ENCODE peak calls at places on chromosomes 13 and 19, in four cellular contexts. S, O, W and Y are unnamed samples.

GRCh38 chr13:97120976-97121375 is 101.2 kb upstream of the MBNL2 start:
- DNase-seq in S (no peak), O (peak), W (no peak), Y (no peak)

GRCh38 chr19:31361728-31362127 is 12.5 kb upstream of the TSHZ3 start:
- DNase-seq in S (no peak), O (no peak), W (no peak), Y (no peak)

GRCh38 chr19:2051771-2052704 is 994 bp upstream of the MKNK2 start:
- DNase-seq in S (peak), O (no peak), W (no peak), Y (peak)

GRCh38 chr19:1475751-1476437 is 3.1 kb downstream of the C19orf25 start:
- DNase-seq in S (no peak), O (no peak), W (no peak), Y (no peak)

GRCh38 chr13:113926951-113927660 is 46.8 kb downstream of the C13orf46 start:
- DNase-seq in S (no peak), O (no peak), W (no peak), Y (no peak)

GRCh38 chr19:38193445-38193844 is 30.6 kb downstream of the DPF1 start:
- DNase-seq in S (no peak), O (no peak), W (no peak), Y (no peak)

GRCh38 chr19:49150106-49150943 is 4.9 kb downstream of the HRC start:
- DNase-seq in S (peak), O (no peak), W (peak), Y (peak)

GRCh38 chr19:12647490-12648071 is 19.0 kb downstream of the MAN2B1 start:
- DNase-seq in S (peak), O (no peak), W (peak), Y (no peak)

GRCh38 chr13:66461021-66461420 is 769.1 kb downstream of the PCDH9 start:
- DNase-seq in S (peak), O (no peak), W (no peak), Y (peak)

GRCh38 chr13:26050568-26051230 is 1.1 kb downstream of the SHISA2 start:
- DNase-seq in S (peak), O (no peak), W (peak), Y (no peak)

GRCh38 chr13:55990631-55991030 is 1150.1 kb upstream of the PRR20A start:
- DNase-seq in S (no peak), O (no peak), W (no peak), Y (no peak)

GRCh38 chr13:47109028-47109427 is 212.2 kb upstream of the HTR2A start:
- DNase-seq in S (no peak), O (no peak), W (no peak), Y (no peak)

DNA sequence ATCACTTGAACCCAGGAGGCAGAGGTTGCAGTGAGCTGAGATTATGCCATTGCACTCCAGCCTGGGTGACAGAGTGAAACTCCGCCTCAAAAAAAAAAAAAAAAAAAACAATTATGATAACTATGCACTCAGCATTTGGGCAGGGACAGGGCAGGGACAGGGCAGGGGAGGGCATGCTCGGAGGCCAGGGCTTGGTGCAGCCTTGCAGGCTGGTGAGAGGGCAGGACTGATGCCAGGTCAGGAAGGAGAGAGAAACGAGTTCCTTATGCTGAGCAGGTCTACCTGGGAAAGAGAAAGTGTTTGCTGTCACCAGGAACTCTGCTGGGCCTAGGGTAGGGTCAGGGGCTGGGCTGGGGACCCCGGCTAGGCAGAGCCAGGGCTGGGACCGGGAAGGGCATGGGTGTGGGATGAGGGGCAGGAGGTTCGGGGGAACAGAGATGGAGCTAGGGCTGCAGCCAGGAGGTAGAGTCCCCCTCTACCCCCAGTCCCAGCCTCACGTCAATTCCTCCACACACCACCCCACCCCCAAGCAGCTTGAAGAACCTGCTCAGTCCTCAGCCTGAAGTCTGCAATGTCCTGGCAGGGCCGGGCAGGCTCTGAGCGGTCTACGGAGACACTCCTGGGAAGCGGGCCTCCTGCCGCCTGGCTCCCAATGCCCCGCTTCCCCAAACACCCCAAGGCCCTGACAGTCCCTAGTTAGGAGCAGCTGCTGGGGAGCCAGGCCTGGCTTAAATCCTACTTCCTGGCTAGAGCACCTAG is 2.8 kb downstream of the FXYD3 start:
- DNase-seq in S (no peak), O (no peak), W (no peak), Y (no peak)
- H3K4me3 ChIP-seq in S (no peak), O (peak), W (no peak), Y (no peak)

DNA sequence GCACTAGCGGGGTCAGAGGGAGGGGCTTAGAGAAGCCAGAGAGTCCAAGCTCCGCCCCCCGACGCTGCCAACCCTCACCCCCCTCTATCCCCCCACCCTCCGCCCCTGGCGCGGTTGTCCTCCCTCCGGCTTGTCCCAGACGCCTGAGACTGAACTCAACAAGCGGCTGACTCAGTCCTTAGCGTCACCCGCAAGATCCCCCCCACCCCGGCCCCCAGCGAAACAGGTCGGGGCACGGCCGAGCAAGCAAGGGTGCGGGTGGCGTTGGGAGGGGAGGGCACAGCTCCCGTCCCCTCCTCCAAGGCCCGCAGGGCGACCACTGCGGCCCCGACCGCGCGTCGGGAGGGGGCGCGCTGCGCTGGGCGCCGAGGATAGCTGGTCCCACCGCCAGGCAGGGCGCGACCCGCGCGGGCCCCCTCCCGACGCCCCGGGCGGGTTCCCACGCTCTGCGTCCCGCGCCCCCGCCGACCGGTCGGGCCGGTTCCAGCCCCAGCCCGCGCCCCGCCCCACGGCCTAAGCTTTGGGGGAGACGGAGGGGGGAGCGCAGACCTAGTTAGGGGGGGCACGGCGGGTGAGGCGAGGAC is 5.3 kb downstream of the NOTCH3 start:
- DNase-seq in S (peak), O (no peak), W (peak), Y (peak)
- TF ChIP-seq CTCF in S (no peak), O (peak), W (peak), Y (no peak)

GRCh38 chr13:37869506-37869755 is 141 bp downstream of the TRPC4 start:
- DNase-seq in S (no peak), O (no peak), W (peak), Y (peak)
- H3K4me3 ChIP-seq in S (peak), O (peak), W (peak), Y (peak)

GRCh38 chr19:18588611-18589379 is at the start of gene REX1BD:
- DNase-seq in S (peak), O (no peak), W (peak), Y (peak)

GRCh38 chr19:18590273-18591272 is 2.0 kb downstream of the REX1BD start:
- DNase-seq in S (peak), O (no peak), W (peak), Y (no peak)

GRCh38 chr19:18587561-18587960 is 1.0 kb upstream of the REX1BD start:
- DNase-seq in S (no peak), O (no peak), W (no peak), Y (no peak)

GRCh38 chr19:18587962-18588610 is 512 bp upstream of the REX1BD start:
- DNase-seq in S (no peak), O (no peak), W (no peak), Y (no peak)

GRCh38 chr19:18589380-18590272 is 1.0 kb downstream of the REX1BD start:
- DNase-seq in S (peak), O (no peak), W (peak), Y (peak)
- TF ChIP-seq CTCF in S (no peak), O (peak), W (no peak), Y (no peak)

GRCh38 chr19:4575267-4575793 is 15.8 kb upstream of the SEMA6B start:
- DNase-seq in S (peak), O (peak), W (peak), Y (peak)
- H3K4me3 ChIP-seq in S (no peak), O (no peak), W (peak), Y (no peak)